ENCODE peak calls at places on chromosomes 16 and 17, in ten cellular contexts. One of them, this sample, is unnamed.
A peak's percentile ranks its signal among the peaks of the same experiment; 100 is the strongest.

GRCh38 chr17:30332057-30332542 is 1.8 kb downstream of the TMIGD1 start:
- DNase-seq in foreskin fibroblast: peak; percentile 67
- DNase-seq in fibroblast of lung: peak; percentile 73
- DNase-seq in AG09309: no peak
- DNase-seq in adrenal gland: no peak
- DNase-seq in glutamatergic neuron: no peak
- DNase-seq in CD8-positive, alpha-beta T cell: peak; percentile 51
- DNase-seq in pancreas: no peak
- DNase-seq in kidney epithelial cell: no peak
- DNase-seq in nephron progenitor cell: no peak
- DNase-seq in this sample: no peak

GRCh38 chr17:45143767-45144198 is 4.5 kb upstream of the HEXIM1 start:
- DNase-seq in foreskin fibroblast: peak; percentile 95
- DNase-seq in fibroblast of lung: peak; percentile 94
- DNase-seq in AG09309: peak; percentile 56
- DNase-seq in adrenal gland: peak; percentile 93
- DNase-seq in glutamatergic neuron: peak; percentile 56
- DNase-seq in CD8-positive, alpha-beta T cell: no peak
- DNase-seq in pancreas: peak; percentile 78
- DNase-seq in kidney epithelial cell: no peak
- DNase-seq in nephron progenitor cell: peak; percentile 44
- DNase-seq in this sample: peak; percentile 47

GRCh38 chr17:75069783-75070182 is 18.0 kb upstream of the SLC16A5 start:
- DNase-seq in foreskin fibroblast: peak; percentile 67
- DNase-seq in fibroblast of lung: peak; percentile 50
- DNase-seq in AG09309: no peak
- DNase-seq in adrenal gland: no peak
- DNase-seq in glutamatergic neuron: no peak
- DNase-seq in CD8-positive, alpha-beta T cell: no peak
- DNase-seq in pancreas: no peak
- DNase-seq in kidney epithelial cell: no peak
- DNase-seq in nephron progenitor cell: no peak
- DNase-seq in this sample: no peak

GRCh38 chr17:30530346-30531025 is 53.3 kb downstream of the GOSR1 start:
- DNase-seq in foreskin fibroblast: peak; percentile 73
- DNase-seq in fibroblast of lung: no peak
- DNase-seq in AG09309: no peak
- DNase-seq in adrenal gland: no peak
- DNase-seq in glutamatergic neuron: no peak
- DNase-seq in CD8-positive, alpha-beta T cell: no peak
- DNase-seq in pancreas: no peak
- DNase-seq in kidney epithelial cell: peak; percentile 10
- DNase-seq in nephron progenitor cell: no peak
- DNase-seq in this sample: no peak

GRCh38 chr17:39328815-39329214 is 72.6 kb downstream of the FBXL20 start:
- DNase-seq in foreskin fibroblast: peak; percentile 3
- DNase-seq in fibroblast of lung: no peak
- DNase-seq in AG09309: no peak
- DNase-seq in adrenal gland: no peak
- DNase-seq in glutamatergic neuron: no peak
- DNase-seq in CD8-positive, alpha-beta T cell: no peak
- DNase-seq in pancreas: no peak
- DNase-seq in kidney epithelial cell: no peak
- DNase-seq in nephron progenitor cell: no peak
- DNase-seq in this sample: no peak

GRCh38 chr17:72358465-72358864 is 237.6 kb downstream of the SOX9 start:
- DNase-seq in foreskin fibroblast: peak; percentile 84
- DNase-seq in fibroblast of lung: peak; percentile 60
- DNase-seq in AG09309: no peak
- DNase-seq in adrenal gland: no peak
- DNase-seq in glutamatergic neuron: no peak
- DNase-seq in CD8-positive, alpha-beta T cell: no peak
- DNase-seq in pancreas: no peak
- DNase-seq in kidney epithelial cell: peak; percentile 88
- DNase-seq in nephron progenitor cell: no peak
- DNase-seq in this sample: no peak

GRCh38 chr16:25575363-25575762 is 116.4 kb upstream of the HS3ST4 start:
- DNase-seq in foreskin fibroblast: no peak
- DNase-seq in fibroblast of lung: no peak
- DNase-seq in AG09309: no peak
- DNase-seq in adrenal gland: no peak
- DNase-seq in glutamatergic neuron: no peak
- DNase-seq in CD8-positive, alpha-beta T cell: no peak
- DNase-seq in pancreas: no peak
- DNase-seq in kidney epithelial cell: no peak
- DNase-seq in nephron progenitor cell: no peak
- DNase-seq in this sample: no peak

GRCh38 chr17:73404246-73404645 is 92.4 kb upstream of the CDC42EP4 start:
- DNase-seq in foreskin fibroblast: no peak
- DNase-seq in fibroblast of lung: no peak
- DNase-seq in AG09309: no peak
- DNase-seq in adrenal gland: no peak
- DNase-seq in glutamatergic neuron: no peak
- DNase-seq in CD8-positive, alpha-beta T cell: no peak
- DNase-seq in pancreas: no peak
- DNase-seq in kidney epithelial cell: no peak
- DNase-seq in nephron progenitor cell: no peak
- DNase-seq in this sample: no peak

GRCh38 chr17:4599505-4600281 is 15.4 kb downstream of the SMTNL2 start:
- DNase-seq in foreskin fibroblast: peak; percentile 47
- DNase-seq in fibroblast of lung: peak; percentile 91
- DNase-seq in AG09309: no peak
- DNase-seq in adrenal gland: peak; percentile 59
- DNase-seq in glutamatergic neuron: peak; percentile 75
- DNase-seq in CD8-positive, alpha-beta T cell: no peak
- DNase-seq in pancreas: no peak
- DNase-seq in kidney epithelial cell: peak; percentile 41
- DNase-seq in nephron progenitor cell: peak; percentile 77
- DNase-seq in this sample: peak; percentile 4

GRCh38 chr17:27495460-27495859 is 39.2 kb downstream of the KSR1 start:
- DNase-seq in foreskin fibroblast: no peak
- DNase-seq in fibroblast of lung: no peak
- DNase-seq in AG09309: no peak
- DNase-seq in adrenal gland: no peak
- DNase-seq in glutamatergic neuron: no peak
- DNase-seq in CD8-positive, alpha-beta T cell: no peak
- DNase-seq in pancreas: no peak
- DNase-seq in kidney epithelial cell: peak; percentile 65
- DNase-seq in nephron progenitor cell: peak; percentile 19
- DNase-seq in this sample: no peak

GRCh38 chr17:27492470-27492869 is 36.2 kb downstream of the KSR1 start:
- DNase-seq in foreskin fibroblast: no peak
- DNase-seq in fibroblast of lung: no peak
- DNase-seq in AG09309: no peak
- DNase-seq in adrenal gland: no peak
- DNase-seq in glutamatergic neuron: no peak
- DNase-seq in CD8-positive, alpha-beta T cell: no peak
- DNase-seq in pancreas: no peak
- DNase-seq in kidney epithelial cell: no peak
- DNase-seq in nephron progenitor cell: no peak
- DNase-seq in this sample: no peak

GRCh38 chr17:27496005-27496404 is 39.8 kb downstream of the KSR1 start:
- DNase-seq in foreskin fibroblast: no peak
- DNase-seq in fibroblast of lung: no peak
- DNase-seq in AG09309: no peak
- DNase-seq in adrenal gland: no peak
- DNase-seq in glutamatergic neuron: no peak
- DNase-seq in CD8-positive, alpha-beta T cell: no peak
- DNase-seq in pancreas: no peak
- DNase-seq in kidney epithelial cell: no peak
- DNase-seq in nephron progenitor cell: no peak
- DNase-seq in this sample: no peak

GRCh38 chr17:27493088-27493487 is 36.8 kb downstream of the KSR1 start:
- DNase-seq in foreskin fibroblast: no peak
- DNase-seq in fibroblast of lung: no peak
- DNase-seq in AG09309: no peak
- DNase-seq in adrenal gland: no peak
- DNase-seq in glutamatergic neuron: no peak
- DNase-seq in CD8-positive, alpha-beta T cell: no peak
- DNase-seq in pancreas: no peak
- DNase-seq in kidney epithelial cell: no peak
- DNase-seq in nephron progenitor cell: no peak
- DNase-seq in this sample: no peak

GRCh38 chr17:27494192-27495091 is 38.2 kb downstream of the KSR1 start:
- DNase-seq in foreskin fibroblast: peak; percentile 34
- DNase-seq in fibroblast of lung: peak; percentile 74
- DNase-seq in AG09309: peak; percentile 5
- DNase-seq in adrenal gland: peak; percentile 90
- DNase-seq in glutamatergic neuron: no peak
- DNase-seq in CD8-positive, alpha-beta T cell: no peak
- DNase-seq in pancreas: peak; percentile 91
- DNase-seq in kidney epithelial cell: no peak
- DNase-seq in nephron progenitor cell: no peak
- DNase-seq in this sample: no peak
- TF ChIP-seq CTCF in foreskin fibroblast: no peak
- TF ChIP-seq CTCF in fibroblast of lung: peak; percentile 27
- TF ChIP-seq CTCF in AG09309: peak; percentile 34
- TF ChIP-seq CTCF in adrenal gland: peak; percentile 41
- TF ChIP-seq CTCF in glutamatergic neuron: no peak
- TF ChIP-seq CTCF in CD8-positive, alpha-beta T cell: no peak
- TF ChIP-seq CTCF in pancreas: peak; percentile 19
- TF ChIP-seq CTCF in kidney epithelial cell: peak; percentile 80
- TF ChIP-seq CTCF in nephron progenitor cell: no peak
- TF ChIP-seq CTCF in this sample: no peak

GRCh38 chr17:32854834-32855389 is 22.0 kb downstream of the MYO1D start:
- DNase-seq in foreskin fibroblast: no peak
- DNase-seq in fibroblast of lung: no peak
- DNase-seq in AG09309: no peak
- DNase-seq in adrenal gland: no peak
- DNase-seq in glutamatergic neuron: no peak
- DNase-seq in CD8-positive, alpha-beta T cell: no peak
- DNase-seq in pancreas: no peak
- DNase-seq in kidney epithelial cell: no peak
- DNase-seq in nephron progenitor cell: no peak
- DNase-seq in this sample: no peak
- TF ChIP-seq CTCF in foreskin fibroblast: no peak
- TF ChIP-seq CTCF in fibroblast of lung: no peak
- TF ChIP-seq CTCF in AG09309: peak; percentile 2
- TF ChIP-seq CTCF in adrenal gland: no peak
- TF ChIP-seq CTCF in glutamatergic neuron: no peak
- TF ChIP-seq CTCF in CD8-positive, alpha-beta T cell: no peak
- TF ChIP-seq CTCF in pancreas: no peak
- TF ChIP-seq CTCF in kidney epithelial cell: no peak
- TF ChIP-seq CTCF in nephron progenitor cell: no peak
- TF ChIP-seq CTCF in this sample: no peak

GRCh38 chr17:68288804-68289203 is 2.1 kb downstream of the SLC16A6 start:
- DNase-seq in foreskin fibroblast: peak; percentile 13
- DNase-seq in fibroblast of lung: no peak
- DNase-seq in AG09309: no peak
- DNase-seq in adrenal gland: no peak
- DNase-seq in glutamatergic neuron: no peak
- DNase-seq in CD8-positive, alpha-beta T cell: no peak
- DNase-seq in pancreas: no peak
- DNase-seq in kidney epithelial cell: no peak
- DNase-seq in nephron progenitor cell: no peak
- DNase-seq in this sample: no peak
- TF ChIP-seq CTCF in foreskin fibroblast: no peak
- TF ChIP-seq CTCF in fibroblast of lung: no peak
- TF ChIP-seq CTCF in AG09309: no peak
- TF ChIP-seq CTCF in adrenal gland: no peak
- TF ChIP-seq CTCF in glutamatergic neuron: peak; percentile 10
- TF ChIP-seq CTCF in CD8-positive, alpha-beta T cell: no peak
- TF ChIP-seq CTCF in pancreas: no peak
- TF ChIP-seq CTCF in kidney epithelial cell: no peak
- TF ChIP-seq CTCF in nephron progenitor cell: no peak
- TF ChIP-seq CTCF in this sample: peak; percentile 28

DNA sequence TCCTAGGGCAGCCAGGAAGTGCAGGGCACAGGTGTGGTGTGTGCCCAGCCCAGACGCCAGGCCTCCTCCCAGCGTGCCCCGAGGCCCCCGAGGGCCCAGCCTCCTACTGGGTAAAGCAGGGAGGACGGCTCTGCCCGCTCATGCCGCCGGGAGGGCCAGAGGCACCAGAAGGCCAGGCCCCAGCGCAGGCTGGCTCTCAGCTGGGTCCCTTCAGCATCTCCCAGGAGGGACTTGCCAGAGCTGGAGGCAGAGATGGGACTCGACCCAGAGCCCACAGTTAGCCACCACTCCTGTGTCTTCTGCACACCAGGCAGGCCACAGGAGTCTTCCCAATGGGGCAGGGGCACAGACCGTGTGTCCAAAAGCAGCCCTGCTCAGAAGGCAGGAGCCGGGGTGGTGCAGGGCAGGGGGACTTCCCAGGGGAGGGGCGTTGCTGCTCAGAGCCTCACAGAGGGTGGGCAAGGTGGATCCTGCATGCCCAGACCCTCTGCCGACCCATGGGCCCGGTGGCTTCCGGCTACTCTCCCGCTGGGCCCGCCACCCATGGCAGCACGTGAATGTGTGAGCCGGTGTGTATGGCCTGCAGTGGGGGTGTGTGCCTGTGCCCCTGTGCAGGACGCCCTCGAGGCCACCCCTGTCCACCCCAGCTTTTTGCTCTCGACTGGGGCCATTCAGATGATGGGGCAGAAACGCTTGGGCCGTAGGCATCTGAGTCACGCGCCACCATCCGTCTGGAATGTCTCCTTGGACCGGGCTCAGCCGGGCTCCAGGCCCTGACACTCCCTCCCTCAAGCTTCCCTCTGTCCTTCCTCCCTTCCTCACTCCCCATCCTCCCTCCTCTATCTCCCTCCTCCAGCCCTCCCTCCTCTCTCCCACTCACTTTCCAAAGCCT is 5.7 kb upstream of the ZNF469 start:
- DNase-seq in foreskin fibroblast: peak; percentile 31
- DNase-seq in fibroblast of lung: no peak
- DNase-seq in AG09309: no peak
- DNase-seq in adrenal gland: no peak
- DNase-seq in glutamatergic neuron: peak; percentile 14
- DNase-seq in CD8-positive, alpha-beta T cell: no peak
- DNase-seq in pancreas: peak; percentile 14
- DNase-seq in kidney epithelial cell: no peak
- DNase-seq in nephron progenitor cell: no peak
- DNase-seq in this sample: no peak
- TF ChIP-seq CTCF in foreskin fibroblast: no peak
- TF ChIP-seq CTCF in fibroblast of lung: no peak
- TF ChIP-seq CTCF in AG09309: no peak
- TF ChIP-seq CTCF in adrenal gland: no peak
- TF ChIP-seq CTCF in glutamatergic neuron: peak; percentile 11
- TF ChIP-seq CTCF in CD8-positive, alpha-beta T cell: no peak
- TF ChIP-seq CTCF in pancreas: no peak
- TF ChIP-seq CTCF in kidney epithelial cell: no peak
- TF ChIP-seq CTCF in nephron progenitor cell: no peak
- TF ChIP-seq CTCF in this sample: no peak